ENCODE peak calls at places on chromosomes 5 and 9, in six cellular contexts. P is caudate nucleus; L is mesenchymal stem cell; Y is CD8-positive, alpha-beta memory T cell; N is neuronal stem cell; C is dorsolateral prefrontal cortex. O is an unnamed sample.

GRCh38 chr9:70113403-70114022 is 69.9 kb downstream of the MAMDC2 start:
- DNase-seq in L (peak), N (peak), P (no peak), Y (no peak), C (peak), O (no peak)

GRCh38 chr9:109969559-109970237 is 189.7 kb downstream of the PALM2AKAP2 start:
- DNase-seq in L (no peak), N (no peak), P (no peak), Y (no peak), C (no peak), O (no peak)

GRCh38 chr5:121175986-121176385 is 675.7 kb upstream of the FTMT start:
- DNase-seq in C (no peak), N (no peak), P (no peak), Y (no peak), L (no peak), O (no peak)

GRCh38 chr9:81543695-81544094 is 145.7 kb downstream of the TLE1 start:
- DNase-seq in L (no peak), N (no peak), P (no peak), C (no peak), Y (no peak), O (no peak)

GRCh38 chr5:32223972-32224608 is 50.0 kb upstream of the GOLPH3 start:
- DNase-seq in Y (no peak), C (no peak), P (no peak), N (no peak), L (peak), O (no peak)

GRCh38 chr5:59351076-59351794 is 542.3 kb downstream of the PDE4D start:
- DNase-seq in C (no peak), Y (no peak), P (no peak), N (no peak), L (no peak), O (no peak)

GRCh38 chr9:72315089-72315509 is 49.9 kb downstream of the ZFAND5 start:
- DNase-seq in L (peak), C (peak), N (no peak), P (peak), Y (no peak), O (no peak)

GRCh38 chr9:111945216-111945615 is 48.6 kb downstream of the UGCG start:
- DNase-seq in Y (no peak), P (no peak), N (no peak), C (no peak), L (peak), O (no peak)

GRCh38 chr5:122311888-122312669 is at the start of gene SNCAIP:
- DNase-seq in Y (no peak), P (peak), N (peak), L (peak), C (peak), O (no peak)

GRCh38 chr9:78669591-78669990 is 372.7 kb downstream of the PSAT1 start:
- DNase-seq in P (no peak), L (no peak), Y (no peak), C (no peak), N (no peak), O (no peak)

GRCh38 chr9:78666818-78667429 is 370.0 kb downstream of the PSAT1 start:
- DNase-seq in P (no peak), Y (no peak), C (no peak), L (no peak), N (no peak), O (no peak)

GRCh38 chr9:78664370-78664769 is 367.4 kb downstream of the PSAT1 start:
- DNase-seq in Y (no peak), N (no peak), C (no peak), L (peak), P (no peak), O (no peak)

GRCh38 chr9:78671785-78672184 is 374.9 kb downstream of the PSAT1 start:
- DNase-seq in C (no peak), L (no peak), Y (no peak), N (no peak), P (no peak), O (no peak)

DNA sequence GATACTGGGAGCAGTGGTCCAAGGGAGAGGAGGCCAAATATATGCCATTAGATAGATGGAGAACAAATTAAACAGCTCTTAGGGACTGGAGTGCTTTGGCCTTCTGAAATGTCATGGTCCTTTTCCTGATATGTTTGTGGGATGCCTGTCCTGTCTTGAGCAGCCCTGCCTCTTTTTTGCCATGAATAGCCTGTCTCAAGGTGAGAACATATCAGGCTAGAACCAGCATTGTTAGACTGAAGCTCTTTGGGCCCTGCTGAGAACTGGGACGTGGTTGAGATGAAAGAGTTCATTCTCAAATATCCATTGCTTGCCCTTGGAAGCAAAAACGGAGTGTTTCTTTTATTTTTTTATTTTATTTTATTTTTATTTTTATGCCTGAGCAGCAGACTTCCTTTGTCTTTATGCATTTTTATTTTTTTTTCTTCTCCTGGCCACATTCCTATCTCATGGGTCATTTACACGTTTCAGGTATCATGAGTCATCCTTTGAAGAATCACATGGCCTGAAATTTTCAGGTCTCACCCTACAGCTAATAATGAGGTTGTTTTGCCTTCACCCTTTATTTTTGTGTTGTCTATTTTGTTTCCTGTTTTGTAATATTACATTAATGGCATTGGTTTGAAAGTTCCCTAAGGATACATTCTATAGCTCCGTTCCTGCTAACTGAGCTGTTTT is 371.4 kb downstream of the PSAT1 start:
- DNase-seq in N (no peak), Y (no peak), L (no peak), C (no peak), P (no peak), O (no peak)
- H3K27ac ChIP-seq in N (no peak), Y (no peak), L (no peak), C (no peak), P (no peak), O (no peak)

GRCh38 chr9:90000925-90001324 is 396.1 kb downstream of the GADD45G start:
- DNase-seq in N (no peak), Y (no peak), C (no peak), P (no peak), L (no peak), O (no peak)
- H3K27ac ChIP-seq in N (no peak), Y (no peak), C (no peak), P (no peak), L (no peak), O (no peak)

GRCh38 chr9:84667571-84668203 is 1.8 kb upstream of the NTRK2 start:
- DNase-seq in L (peak), P (peak), N (peak), C (peak), Y (no peak), O (no peak)
- H3K27ac ChIP-seq in L (no peak), P (peak), N (no peak), C (peak), Y (no peak), O (no peak)

DNA sequence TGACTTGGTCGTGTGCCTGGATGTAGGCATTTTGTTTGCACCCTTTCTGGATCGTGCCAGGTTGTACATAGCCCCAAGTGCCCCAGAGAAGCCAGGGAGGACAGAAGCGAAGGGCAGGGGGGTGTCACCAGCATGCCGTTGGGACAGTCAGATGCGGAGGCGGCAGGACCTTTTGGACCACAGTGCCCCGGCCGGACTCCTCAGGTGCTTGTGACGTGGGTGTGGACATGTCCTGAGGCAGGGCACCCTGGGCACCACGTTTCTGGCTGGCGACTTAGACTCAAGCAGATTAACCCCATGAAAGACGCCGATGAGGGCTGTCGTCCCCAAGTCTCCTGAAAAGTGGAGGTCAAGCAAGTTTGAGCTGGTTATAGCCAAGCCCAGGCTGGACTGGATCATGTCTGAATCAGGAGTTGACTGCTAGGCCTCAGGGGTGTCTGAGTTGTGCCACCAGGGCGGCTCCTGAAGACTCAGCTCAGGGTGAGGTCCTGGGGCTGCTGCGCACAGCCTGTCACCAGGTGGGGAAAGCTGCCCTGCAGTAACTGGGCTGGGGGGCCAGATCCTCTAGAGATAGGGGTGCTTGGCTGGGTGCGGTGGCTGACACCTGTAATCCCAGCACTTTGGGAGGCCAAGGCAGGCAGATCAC is 42.0 kb downstream of the HABP4 start:
- DNase-seq in Y (no peak), L (no peak), C (no peak), P (no peak), N (no peak), O (no peak)
- H3K27ac ChIP-seq in Y (no peak), L (no peak), C (peak), P (peak), N (no peak), O (no peak)